ENCODE peak calls at places on chromosomes 16 and 17, in ten cellular contexts. One of them, this sample, is unnamed.

GRCh38 chr16:68354816-68355215 is 44.0 kb downstream of the PRMT7 start:
- DNase-seq in endothelial cell: no peak
- DNase-seq in body of pancreas: no peak
- DNase-seq in fibroblast of villous mesenchyme: no peak
- DNase-seq in A549: no peak
- DNase-seq in GM12865: no peak
- DNase-seq in CD8-positive, alpha-beta T cell: no peak
- DNase-seq in fibroblast of mammary gland: no peak
- DNase-seq in OCI-LY7: no peak
- DNase-seq in osteocyte: no peak
- DNase-seq in this sample: no peak

GRCh38 chr16:10608687-10609409 is 28.4 kb upstream of the EMP2 start:
- DNase-seq in CD8-positive, alpha-beta T cell: no peak
- DNase-seq in osteocyte: no peak
- DNase-seq in fibroblast of mammary gland: peak
- DNase-seq in OCI-LY7: no peak
- DNase-seq in fibroblast of villous mesenchyme: peak
- DNase-seq in endothelial cell: no peak
- DNase-seq in GM12865: no peak
- DNase-seq in A549: no peak
- DNase-seq in body of pancreas: no peak
- DNase-seq in this sample: no peak

GRCh38 chr16:69443809-69444611 is 19.6 kb downstream of the CYB5B start:
- DNase-seq in body of pancreas: no peak
- DNase-seq in OCI-LY7: no peak
- DNase-seq in fibroblast of mammary gland: peak
- DNase-seq in A549: no peak
- DNase-seq in osteocyte: no peak
- DNase-seq in CD8-positive, alpha-beta T cell: peak
- DNase-seq in endothelial cell: no peak
- DNase-seq in GM12865: no peak
- DNase-seq in fibroblast of villous mesenchyme: peak
- DNase-seq in this sample: no peak

GRCh38 chr16:46720619-46721018 is 27.5 kb downstream of the MYLK3 start:
- DNase-seq in A549: no peak
- DNase-seq in fibroblast of mammary gland: no peak
- DNase-seq in CD8-positive, alpha-beta T cell: no peak
- DNase-seq in endothelial cell: no peak
- DNase-seq in body of pancreas: no peak
- DNase-seq in OCI-LY7: no peak
- DNase-seq in osteocyte: peak
- DNase-seq in GM12865: no peak
- DNase-seq in fibroblast of villous mesenchyme: no peak
- DNase-seq in this sample: no peak

GRCh38 chr17:2239882-2240430 is 63.6 kb downstream of the SMG6 start:
- DNase-seq in body of pancreas: peak
- DNase-seq in fibroblast of villous mesenchyme: peak
- DNase-seq in OCI-LY7: peak
- DNase-seq in A549: peak
- DNase-seq in fibroblast of mammary gland: peak
- DNase-seq in endothelial cell: no peak
- DNase-seq in CD8-positive, alpha-beta T cell: no peak
- DNase-seq in GM12865: peak
- DNase-seq in osteocyte: no peak
- DNase-seq in this sample: no peak

GRCh38 chr16:76081936-76082335 is 195.3 kb upstream of the CNTNAP4 start:
- DNase-seq in CD8-positive, alpha-beta T cell: no peak
- DNase-seq in osteocyte: no peak
- DNase-seq in GM12865: peak
- DNase-seq in fibroblast of mammary gland: peak
- DNase-seq in endothelial cell: no peak
- DNase-seq in A549: no peak
- DNase-seq in body of pancreas: no peak
- DNase-seq in OCI-LY7: no peak
- DNase-seq in fibroblast of villous mesenchyme: no peak
- DNase-seq in this sample: no peak

GRCh38 chr17:81386646-81387234 is 8.5 kb upstream of the BAHCC1 start:
- DNase-seq in OCI-LY7: no peak
- DNase-seq in fibroblast of villous mesenchyme: peak
- DNase-seq in endothelial cell: no peak
- DNase-seq in GM12865: no peak
- DNase-seq in A549: no peak
- DNase-seq in body of pancreas: peak
- DNase-seq in fibroblast of mammary gland: no peak
- DNase-seq in CD8-positive, alpha-beta T cell: no peak
- DNase-seq in osteocyte: no peak
- DNase-seq in this sample: no peak

GRCh38 chr16:19374402-19374801 is 43.3 kb upstream of the TMC5 start:
- DNase-seq in OCI-LY7: no peak
- DNase-seq in body of pancreas: no peak
- DNase-seq in CD8-positive, alpha-beta T cell: no peak
- DNase-seq in A549: no peak
- DNase-seq in endothelial cell: no peak
- DNase-seq in fibroblast of mammary gland: no peak
- DNase-seq in GM12865: no peak
- DNase-seq in fibroblast of villous mesenchyme: no peak
- DNase-seq in osteocyte: no peak
- DNase-seq in this sample: no peak

GRCh38 chr16:77946834-77947233 is 75.5 kb upstream of the CLEC3A start:
- DNase-seq in OCI-LY7: no peak
- DNase-seq in endothelial cell: no peak
- DNase-seq in fibroblast of villous mesenchyme: peak
- DNase-seq in body of pancreas: no peak
- DNase-seq in GM12865: no peak
- DNase-seq in A549: no peak
- DNase-seq in osteocyte: no peak
- DNase-seq in CD8-positive, alpha-beta T cell: no peak
- DNase-seq in fibroblast of mammary gland: no peak
- DNase-seq in this sample: no peak

GRCh38 chr16:77955127-77955526 is 67.2 kb upstream of the CLEC3A start:
- DNase-seq in body of pancreas: no peak
- DNase-seq in endothelial cell: no peak
- DNase-seq in GM12865: no peak
- DNase-seq in fibroblast of mammary gland: no peak
- DNase-seq in CD8-positive, alpha-beta T cell: no peak
- DNase-seq in osteocyte: no peak
- DNase-seq in A549: no peak
- DNase-seq in fibroblast of villous mesenchyme: no peak
- DNase-seq in OCI-LY7: no peak
- DNase-seq in this sample: no peak

GRCh38 chr16:77956231-77956630 is 66.1 kb upstream of the CLEC3A start:
- DNase-seq in endothelial cell: no peak
- DNase-seq in fibroblast of villous mesenchyme: no peak
- DNase-seq in OCI-LY7: no peak
- DNase-seq in fibroblast of mammary gland: no peak
- DNase-seq in A549: no peak
- DNase-seq in body of pancreas: no peak
- DNase-seq in CD8-positive, alpha-beta T cell: no peak
- DNase-seq in osteocyte: no peak
- DNase-seq in GM12865: no peak
- DNase-seq in this sample: no peak

GRCh38 chr16:77949445-77949844 is 72.9 kb upstream of the CLEC3A start:
- DNase-seq in osteocyte: no peak
- DNase-seq in fibroblast of mammary gland: no peak
- DNase-seq in body of pancreas: no peak
- DNase-seq in GM12865: no peak
- DNase-seq in CD8-positive, alpha-beta T cell: no peak
- DNase-seq in A549: no peak
- DNase-seq in fibroblast of villous mesenchyme: no peak
- DNase-seq in endothelial cell: no peak
- DNase-seq in OCI-LY7: no peak
- DNase-seq in this sample: no peak

DNA sequence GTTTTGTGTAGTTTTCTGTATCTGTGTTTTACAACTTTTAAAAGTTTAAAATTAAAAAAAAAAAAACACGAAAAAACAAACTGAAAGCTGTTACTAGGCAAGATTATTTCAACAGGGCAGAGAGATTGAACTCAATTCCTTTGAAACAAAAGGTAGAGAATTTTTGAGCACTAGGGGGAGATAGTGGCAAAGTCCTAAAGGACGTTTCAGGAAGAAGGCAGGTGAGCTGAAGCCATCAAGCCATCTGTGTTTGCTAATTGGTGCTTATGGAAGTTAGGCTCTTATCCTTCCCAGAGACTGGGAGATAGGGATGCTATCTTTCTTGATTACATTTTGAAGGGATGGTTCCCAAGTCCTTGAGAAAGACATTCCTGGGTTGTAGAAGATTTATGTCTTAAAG is 70.6 kb upstream of the CLEC3A start:
- DNase-seq in osteocyte: no peak
- DNase-seq in fibroblast of villous mesenchyme: no peak
- DNase-seq in endothelial cell: no peak
- DNase-seq in body of pancreas: peak
- DNase-seq in A549: peak
- DNase-seq in CD8-positive, alpha-beta T cell: no peak
- DNase-seq in GM12865: peak
- DNase-seq in fibroblast of mammary gland: no peak
- DNase-seq in OCI-LY7: peak
- DNase-seq in this sample: no peak
- TF ChIP-seq CTCF in osteocyte: no peak
- TF ChIP-seq CTCF in fibroblast of villous mesenchyme: peak
- TF ChIP-seq CTCF in endothelial cell: peak
- TF ChIP-seq CTCF in body of pancreas: peak
- TF ChIP-seq CTCF in A549: peak
- TF ChIP-seq CTCF in CD8-positive, alpha-beta T cell: no peak
- TF ChIP-seq CTCF in GM12865: peak
- TF ChIP-seq CTCF in fibroblast of mammary gland: peak
- TF ChIP-seq CTCF in OCI-LY7: peak
- TF ChIP-seq CTCF in this sample: no peak

DNA sequence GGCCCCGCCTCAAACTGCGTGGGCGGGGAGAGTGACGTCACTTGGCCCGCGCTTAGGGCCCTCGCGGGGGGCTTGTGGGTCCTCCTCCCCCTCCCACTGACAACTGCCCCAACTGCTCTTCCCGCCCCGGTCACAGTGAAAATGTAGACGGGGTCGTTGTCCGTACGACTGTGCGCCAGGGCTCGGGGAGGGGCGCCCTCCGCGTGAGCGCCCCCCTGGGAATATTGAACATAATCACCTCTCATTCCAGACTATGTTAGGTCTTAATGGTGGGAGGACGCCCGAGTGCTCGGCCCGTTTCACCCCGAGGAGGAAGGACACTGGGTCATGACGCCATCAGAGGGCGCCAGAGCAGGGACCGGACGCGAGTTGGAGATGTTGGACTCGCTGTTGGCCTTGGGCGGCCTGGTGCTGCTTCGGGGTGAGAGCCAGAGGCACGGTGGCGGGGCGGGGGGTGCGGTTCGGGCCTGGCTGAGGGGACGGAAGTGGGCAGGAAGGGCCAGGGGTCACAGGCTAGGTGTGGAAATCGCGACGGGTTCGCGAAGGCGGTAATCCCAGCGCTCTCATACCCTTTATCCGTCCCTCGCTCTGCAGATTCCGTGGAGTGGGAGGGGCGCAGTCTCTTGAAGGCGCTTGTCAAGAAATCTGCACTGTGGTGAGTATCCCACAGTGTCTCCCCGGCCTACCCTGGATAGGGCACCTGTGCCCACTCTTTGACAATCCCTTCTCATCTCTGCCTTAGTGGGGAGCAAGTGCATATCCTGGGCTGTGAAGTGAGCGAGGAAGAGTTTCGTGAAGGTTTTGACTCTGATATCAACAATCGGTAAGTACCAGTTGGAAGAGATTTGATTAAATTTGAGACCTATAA is at the start of gene ELP5:
- DNase-seq in body of pancreas: peak
- DNase-seq in GM12865: peak
- DNase-seq in osteocyte: peak
- DNase-seq in A549: peak
- DNase-seq in endothelial cell: peak
- DNase-seq in OCI-LY7: peak
- DNase-seq in CD8-positive, alpha-beta T cell: peak
- DNase-seq in fibroblast of villous mesenchyme: peak
- DNase-seq in fibroblast of mammary gland: peak
- DNase-seq in this sample: peak
- TF ChIP-seq CTCF in body of pancreas: no peak
- TF ChIP-seq CTCF in GM12865: peak
- TF ChIP-seq CTCF in osteocyte: no peak
- TF ChIP-seq CTCF in A549: peak
- TF ChIP-seq CTCF in endothelial cell: no peak
- TF ChIP-seq CTCF in OCI-LY7: peak
- TF ChIP-seq CTCF in CD8-positive, alpha-beta T cell: no peak
- TF ChIP-seq CTCF in fibroblast of villous mesenchyme: no peak
- TF ChIP-seq CTCF in fibroblast of mammary gland: no peak
- TF ChIP-seq CTCF in this sample: no peak

GRCh38 chr16:85288869-85289660 is 176.8 kb upstream of the CIBAR2 start:
- DNase-seq in fibroblast of mammary gland: no peak
- DNase-seq in CD8-positive, alpha-beta T cell: no peak
- DNase-seq in GM12865: no peak
- DNase-seq in A549: no peak
- DNase-seq in endothelial cell: no peak
- DNase-seq in body of pancreas: no peak
- DNase-seq in OCI-LY7: no peak
- DNase-seq in fibroblast of villous mesenchyme: no peak
- DNase-seq in osteocyte: no peak
- DNase-seq in this sample: no peak

GRCh38 chr16:85286066-85286712 is 173.9 kb upstream of the CIBAR2 start:
- DNase-seq in A549: no peak
- DNase-seq in GM12865: no peak
- DNase-seq in OCI-LY7: no peak
- DNase-seq in endothelial cell: no peak
- DNase-seq in CD8-positive, alpha-beta T cell: no peak
- DNase-seq in fibroblast of villous mesenchyme: peak
- DNase-seq in fibroblast of mammary gland: peak
- DNase-seq in body of pancreas: peak
- DNase-seq in osteocyte: no peak
- DNase-seq in this sample: no peak

GRCh38 chr16:85285681-85286065 is 173.4 kb upstream of the CIBAR2 start:
- DNase-seq in OCI-LY7: no peak
- DNase-seq in GM12865: no peak
- DNase-seq in body of pancreas: no peak
- DNase-seq in endothelial cell: no peak
- DNase-seq in fibroblast of mammary gland: peak
- DNase-seq in CD8-positive, alpha-beta T cell: no peak
- DNase-seq in osteocyte: no peak
- DNase-seq in A549: no peak
- DNase-seq in fibroblast of villous mesenchyme: no peak
- DNase-seq in this sample: no peak

GRCh38 chr16:85288341-85288868 is 176.1 kb upstream of the CIBAR2 start:
- DNase-seq in osteocyte: no peak
- DNase-seq in OCI-LY7: no peak
- DNase-seq in endothelial cell: no peak
- DNase-seq in CD8-positive, alpha-beta T cell: no peak
- DNase-seq in A549: no peak
- DNase-seq in fibroblast of mammary gland: no peak
- DNase-seq in body of pancreas: no peak
- DNase-seq in fibroblast of villous mesenchyme: no peak
- DNase-seq in GM12865: no peak
- DNase-seq in this sample: no peak

GRCh38 chr16:85286970-85287814 is 174.9 kb upstream of the CIBAR2 start:
- DNase-seq in CD8-positive, alpha-beta T cell: no peak
- DNase-seq in body of pancreas: peak
- DNase-seq in A549: no peak
- DNase-seq in fibroblast of mammary gland: peak
- DNase-seq in GM12865: no peak
- DNase-seq in endothelial cell: no peak
- DNase-seq in OCI-LY7: no peak
- DNase-seq in osteocyte: no peak
- DNase-seq in fibroblast of villous mesenchyme: peak
- DNase-seq in this sample: no peak
- TF ChIP-seq CTCF in CD8-positive, alpha-beta T cell: no peak
- TF ChIP-seq CTCF in body of pancreas: no peak
- TF ChIP-seq CTCF in A549: no peak
- TF ChIP-seq CTCF in fibroblast of mammary gland: peak
- TF ChIP-seq CTCF in GM12865: no peak
- TF ChIP-seq CTCF in endothelial cell: no peak
- TF ChIP-seq CTCF in OCI-LY7: no peak
- TF ChIP-seq CTCF in osteocyte: no peak
- TF ChIP-seq CTCF in fibroblast of villous mesenchyme: no peak
- TF ChIP-seq CTCF in this sample: no peak

GRCh38 chr17:74859439-74860228 is at the start of gene GRIN2C:
- DNase-seq in osteocyte: no peak
- DNase-seq in GM12865: no peak
- DNase-seq in body of pancreas: no peak
- DNase-seq in OCI-LY7: no peak
- DNase-seq in CD8-positive, alpha-beta T cell: no peak
- DNase-seq in A549: no peak
- DNase-seq in endothelial cell: peak
- DNase-seq in fibroblast of villous mesenchyme: no peak
- DNase-seq in fibroblast of mammary gland: no peak
- DNase-seq in this sample: no peak
- TF ChIP-seq CTCF in osteocyte: peak
- TF ChIP-seq CTCF in GM12865: peak
- TF ChIP-seq CTCF in body of pancreas: no peak
- TF ChIP-seq CTCF in OCI-LY7: peak
- TF ChIP-seq CTCF in CD8-positive, alpha-beta T cell: peak
- TF ChIP-seq CTCF in A549: peak
- TF ChIP-seq CTCF in endothelial cell: peak
- TF ChIP-seq CTCF in fibroblast of villous mesenchyme: no peak
- TF ChIP-seq CTCF in fibroblast of mammary gland: no peak
- TF ChIP-seq CTCF in this sample: no peak